ENCODE peak calls at places on chromosomes 1 and 21, in six cellular contexts. I, O, H, W, N and B are unnamed samples.

GRCh38 chr1:222233441-222234180 is 314.3 kb downstream of the HHIPL2 start:
- DNase-seq in I (no peak), O (no peak), H (no peak), W (peak), N (no peak), B (no peak)

GRCh38 chr1:217311766-217312165 is 319.1 kb downstream of the GPATCH2 start:
- DNase-seq in I (no peak), O (no peak), H (no peak), W (no peak), N (no peak), B (peak)

GRCh38 chr1:175204285-175204684 is 11.7 kb upstream of the KIAA0040 start:
- DNase-seq in I (no peak), O (no peak), H (no peak), W (no peak), N (no peak), B (no peak)

GRCh38 chr1:151312439-151313225 is 14.6 kb downstream of the PI4KB start:
- DNase-seq in I (no peak), O (no peak), H (no peak), W (no peak), N (no peak), B (no peak)

GRCh38 chr1:217889401-217889800 is 258.3 kb downstream of the SPATA17 start:
- DNase-seq in I (no peak), O (no peak), H (no peak), W (peak), N (no peak), B (peak)

GRCh38 chr1:223712184-223712855 is at the start of gene CAPN2:
- DNase-seq in I (peak), O (peak), H (peak), W (peak), N (peak), B (peak)

GRCh38 chr1:242212401-242212800 is 213.5 kb upstream of the MAP1LC3C start:
- DNase-seq in I (no peak), O (no peak), H (no peak), W (no peak), N (no peak), B (no peak)

GRCh38 chr21:25464275-25464674 is 143.0 kb downstream of the MRPL39 start:
- DNase-seq in I (no peak), O (no peak), H (no peak), W (no peak), N (no peak), B (no peak)

GRCh38 chr21:33901421-33902288 is 13.9 kb downstream of the ATP5PO start:
- DNase-seq in I (no peak), O (no peak), H (no peak), W (peak), N (no peak), B (peak)

GRCh38 chr1:236860674-236861073 is 65.6 kb downstream of the MTR start:
- DNase-seq in I (no peak), O (no peak), H (no peak), W (no peak), N (no peak), B (no peak)

GRCh38 chr21:33305344-33305671 is 19.5 kb upstream of the IFNAR1 start:
- DNase-seq in I (no peak), O (no peak), H (no peak), W (no peak), N (no peak), B (no peak)